ENCODE peak calls at places on chromosomes 6 and 20, in seven cellular contexts. W is AG09309; H is endothelial cell; J is WTC11; Z is GDM1; I is left colon; C is activated T-cell treated with anti-CD3 and anti-CD28 coated beads, Interleukin-2, amount 50 U/mL, for 72 hours. P is an unnamed sample.

GRCh38 chr20:44891826-44892225 is 6.3 kb downstream of the YWHAB start:
- DNase-seq in W (no peak), H (no peak), J (no peak), Z (no peak), I (no peak), C (no peak), P (no peak)

GRCh38 chr6:116073765-116074450 is 13.2 kb upstream of the FRK start:
- DNase-seq in W (no peak), H (no peak), J (no peak), Z (no peak), I (no peak), C (no peak), P (no peak)

GRCh38 chr6:85747654-85748053 is 105.0 kb upstream of the SYNCRIP start:
- DNase-seq in W (peak), H (no peak), J (no peak), Z (no peak), I (no peak), C (no peak), P (no peak)

GRCh38 chr6:153015094-153015645 is 12.7 kb upstream of the MTRF1L start:
- DNase-seq in W (no peak), H (no peak), J (no peak), Z (no peak), I (no peak), C (no peak), P (no peak)

GRCh38 chr6:152309648-152310047 is 327.5 kb downstream of the SYNE1 start:
- DNase-seq in W (no peak), H (no peak), J (no peak), Z (peak), I (no peak), C (peak), P (no peak)

GRCh38 chr20:38685853-38686473 is 38.3 kb upstream of the SLC32A1 start:
- DNase-seq in W (no peak), H (peak), J (peak), Z (peak), I (no peak), C (peak), P (peak)

GRCh38 chr6:82867946-82868345 is 197.7 kb downstream of the UBE3D start:
- DNase-seq in W (no peak), H (no peak), J (no peak), Z (no peak), I (no peak), C (no peak), P (no peak)

GRCh38 chr6:139361211-139361610 is 13.2 kb downstream of the CITED2 start:
- DNase-seq in W (no peak), H (no peak), J (no peak), Z (peak), I (no peak), C (no peak), P (no peak)

P was measured in GM20000.